ENCODE peak calls at places on chromosomes 12 and 14, in seven cellular contexts. I, Z, P, G, N, Q and A are unnamed samples.

GRCh38 chr14:100443643-100444042 is 120.5 kb downstream of the SLC25A47 start:
- DNase-seq in Q (no peak), P (no peak), G (no peak), N (no peak), Z (no peak), I (peak), A (no peak)

GRCh38 chr14:89289477-89289876 is 127.6 kb downstream of the FOXN3 start:
- DNase-seq in P (no peak), Q (no peak), I (peak), Z (no peak), N (no peak), G (no peak), A (no peak)

GRCh38 chr12:45655186-45655585 is 74.3 kb upstream of the ARID2 start:
- DNase-seq in Q (no peak), I (peak), G (no peak), P (no peak), N (peak), Z (no peak), A (no peak)

GRCh38 chr12:111570090-111570961 is 28.8 kb downstream of the ATXN2 start:
- DNase-seq in P (no peak), Q (no peak), G (no peak), Z (no peak), I (peak), N (peak), A (no peak)

GRCh38 chr12:7143564-7143963 is 13.4 kb downstream of the CLSTN3 start:
- DNase-seq in I (no peak), Z (no peak), G (no peak), Q (no peak), N (no peak), P (no peak), A (no peak)

GRCh38 chr14:101019974-101020710 is 116.6 kb upstream of the RTL1 start:
- DNase-seq in P (no peak), N (no peak), Q (no peak), I (no peak), G (no peak), Z (no peak), A (peak)

GRCh38 chr14:78316711-78317110 is 146.5 kb downstream of the NRXN3 start:
- DNase-seq in G (no peak), I (no peak), Q (peak), N (no peak), P (no peak), Z (no peak), A (no peak)

GRCh38 chr14:27050195-27050594 is 452.4 kb upstream of the NOVA1 start:
- DNase-seq in P (no peak), N (no peak), G (no peak), Z (no peak), Q (no peak), I (no peak), A (no peak)

GRCh38 chr14:81164167-81164774 is 56.5 kb downstream of the GTF2A1 start:
- DNase-seq in I (peak), N (peak), P (no peak), Q (peak), Z (peak), G (peak), A (no peak)

GRCh38 chr14:74400328-74400727 is 25.7 kb downstream of the SYNDIG1L start:
- DNase-seq in Z (no peak), I (peak), Q (no peak), N (no peak), G (peak), P (no peak), A (no peak)

GRCh38 chr14:99320105-99320572 is 48.1 kb upstream of the BCL11B start:
- DNase-seq in N (peak), I (peak), G (peak), Q (no peak), P (no peak), Z (peak), A (no peak)

GRCh38 chr12:53219116-53219955 is 12.3 kb upstream of the ITGB7 start:
- DNase-seq in Q (no peak), G (no peak), Z (no peak), P (no peak), N (no peak), I (peak), A (no peak)

GRCh38 chr12:84599539-84599938 is 313.1 kb downstream of the SLC6A15 start:
- DNase-seq in I (peak), P (no peak), N (peak), Q (no peak), Z (no peak), G (no peak), A (no peak)

GRCh38 chr12:44816446-44817017 is 59.6 kb downstream of the NELL2 start:
- DNase-seq in Z (no peak), I (no peak), Q (no peak), N (no peak), G (no peak), P (no peak), A (no peak)

GRCh38 chr14:29536886-29537511 is 390.6 kb downstream of the PRKD1 start:
- DNase-seq in G (no peak), Z (peak), I (peak), P (no peak), N (peak), Q (no peak), A (no peak)

GRCh38 chr12:68508536-68509050 is 102.1 kb upstream of the RAP1B start:
- DNase-seq in N (no peak), Z (no peak), Q (no peak), P (no peak), I (no peak), G (no peak), A (no peak)

GRCh38 chr12:63318313-63318712 is 167.3 kb upstream of the AVPR1A start:
- DNase-seq in I (no peak), Z (no peak), P (no peak), N (no peak), Q (no peak), G (no peak), A (no peak)

GRCh38 chr12:70255311-70255710 is 12.1 kb downstream of the CNOT2 start:
- DNase-seq in Q (no peak), Z (no peak), G (no peak), N (no peak), I (peak), P (no peak), A (no peak)